ENCODE peak calls at places on chromosomes 16 and 17, in seven cellular contexts. One of them, this sample, is unnamed.

GRCh38 chr17:75908201-75908600 is 3.5 kb upstream of the MRPL38 start:
- DNase-seq in HepG2: no peak
- DNase-seq in GM12892: no peak
- DNase-seq in H1: no peak
- DNase-seq in K562: no peak
- DNase-seq in GM12891: no peak
- DNase-seq in SK-N-SH: no peak
- DNase-seq in this sample: no peak

GRCh38 chr17:43774304-43775250 is 4.2 kb downstream of the DUSP3 start:
- DNase-seq in SK-N-SH: no peak
- DNase-seq in K562: no peak
- DNase-seq in HepG2: no peak
- DNase-seq in GM12892: no peak
- DNase-seq in GM12891: no peak
- DNase-seq in H1: no peak
- DNase-seq in this sample: no peak

GRCh38 chr16:48075398-48075797 is 80.4 kb downstream of the ABCC12 start:
- DNase-seq in K562: no peak
- DNase-seq in GM12891: no peak
- DNase-seq in GM12892: no peak
- DNase-seq in H1: no peak
- DNase-seq in SK-N-SH: no peak
- DNase-seq in HepG2: peak
- DNase-seq in this sample: no peak

GRCh38 chr16:70575376-70575775 is 51.8 kb downstream of the SF3B3 start:
- DNase-seq in SK-N-SH: no peak
- DNase-seq in K562: no peak
- DNase-seq in GM12891: no peak
- DNase-seq in H1: no peak
- DNase-seq in GM12892: no peak
- DNase-seq in HepG2: no peak
- DNase-seq in this sample: no peak

GRCh38 chr17:74631468-74632195 is 8.1 kb upstream of the CD300E start:
- DNase-seq in GM12892: no peak
- DNase-seq in SK-N-SH: peak
- DNase-seq in H1: no peak
- DNase-seq in HepG2: no peak
- DNase-seq in K562: no peak
- DNase-seq in GM12891: no peak
- DNase-seq in this sample: peak

GRCh38 chr17:41648411-41649195 is 24.2 kb upstream of the KRT17 start:
- DNase-seq in SK-N-SH: peak
- DNase-seq in GM12891: peak
- DNase-seq in H1: peak
- DNase-seq in HepG2: peak
- DNase-seq in GM12892: peak
- DNase-seq in K562: peak
- DNase-seq in this sample: no peak

GRCh38 chr17:66633322-66633965 is 201.5 kb upstream of the CACNG5 start:
- DNase-seq in H1: no peak
- DNase-seq in GM12892: no peak
- DNase-seq in K562: no peak
- DNase-seq in GM12891: no peak
- DNase-seq in SK-N-SH: no peak
- DNase-seq in HepG2: no peak
- DNase-seq in this sample: no peak

GRCh38 chr16:945271-946047 is 25.3 kb downstream of the LMF1 start:
- DNase-seq in SK-N-SH: no peak
- DNase-seq in GM12891: no peak
- DNase-seq in HepG2: no peak
- DNase-seq in K562: no peak
- DNase-seq in H1: no peak
- DNase-seq in GM12892: no peak
- DNase-seq in this sample: no peak

GRCh38 chr16:82229800-82230619 is 60.0 kb upstream of the MPHOSPH6 start:
- DNase-seq in HepG2: peak
- DNase-seq in SK-N-SH: peak
- DNase-seq in K562: peak
- DNase-seq in GM12891: no peak
- DNase-seq in GM12892: peak
- DNase-seq in H1: peak
- DNase-seq in this sample: peak

GRCh38 chr17:64741038-64741641 is 79.0 kb upstream of the SMURF2 start:
- DNase-seq in HepG2: no peak
- DNase-seq in K562: no peak
- DNase-seq in SK-N-SH: no peak
- DNase-seq in GM12891: no peak
- DNase-seq in GM12892: no peak
- DNase-seq in H1: no peak
- DNase-seq in this sample: no peak

GRCh38 chr16:49780436-49780835 is 75.5 kb downstream of the ZNF423 start:
- DNase-seq in GM12892: no peak
- DNase-seq in HepG2: no peak
- DNase-seq in H1: no peak
- DNase-seq in GM12891: no peak
- DNase-seq in SK-N-SH: no peak
- DNase-seq in K562: no peak
- DNase-seq in this sample: no peak

GRCh38 chr16:53132406-53132805 is 77.6 kb downstream of the CHD9 start:
- DNase-seq in K562: no peak
- DNase-seq in SK-N-SH: no peak
- DNase-seq in HepG2: no peak
- DNase-seq in GM12892: no peak
- DNase-seq in H1: no peak
- DNase-seq in GM12891: no peak
- DNase-seq in this sample: no peak

GRCh38 chr17:28726396-28726911 is 421 bp upstream of the TLCD1 start:
- DNase-seq in GM12891: no peak
- DNase-seq in SK-N-SH: no peak
- DNase-seq in K562: no peak
- DNase-seq in H1: no peak
- DNase-seq in HepG2: peak
- DNase-seq in GM12892: peak
- DNase-seq in this sample: no peak

GRCh38 chr17:69046130-69046807 is 14.5 kb downstream of the ABCA9 start:
- DNase-seq in GM12891: no peak
- DNase-seq in H1: no peak
- DNase-seq in SK-N-SH: no peak
- DNase-seq in HepG2: no peak
- DNase-seq in GM12892: no peak
- DNase-seq in K562: no peak
- DNase-seq in this sample: no peak

GRCh38 chr17:8320262-8320661 is 10.2 kb downstream of the ARHGEF15 start:
- DNase-seq in GM12892: no peak
- DNase-seq in HepG2: no peak
- DNase-seq in SK-N-SH: no peak
- DNase-seq in H1: no peak
- DNase-seq in GM12891: no peak
- DNase-seq in K562: no peak
- DNase-seq in this sample: no peak

GRCh38 chr17:73013299-73013698 is 79.2 kb downstream of the SLC39A11 start:
- DNase-seq in HepG2: no peak
- DNase-seq in SK-N-SH: no peak
- DNase-seq in K562: no peak
- DNase-seq in H1: no peak
- DNase-seq in GM12892: no peak
- DNase-seq in GM12891: no peak
- DNase-seq in this sample: no peak

DNA sequence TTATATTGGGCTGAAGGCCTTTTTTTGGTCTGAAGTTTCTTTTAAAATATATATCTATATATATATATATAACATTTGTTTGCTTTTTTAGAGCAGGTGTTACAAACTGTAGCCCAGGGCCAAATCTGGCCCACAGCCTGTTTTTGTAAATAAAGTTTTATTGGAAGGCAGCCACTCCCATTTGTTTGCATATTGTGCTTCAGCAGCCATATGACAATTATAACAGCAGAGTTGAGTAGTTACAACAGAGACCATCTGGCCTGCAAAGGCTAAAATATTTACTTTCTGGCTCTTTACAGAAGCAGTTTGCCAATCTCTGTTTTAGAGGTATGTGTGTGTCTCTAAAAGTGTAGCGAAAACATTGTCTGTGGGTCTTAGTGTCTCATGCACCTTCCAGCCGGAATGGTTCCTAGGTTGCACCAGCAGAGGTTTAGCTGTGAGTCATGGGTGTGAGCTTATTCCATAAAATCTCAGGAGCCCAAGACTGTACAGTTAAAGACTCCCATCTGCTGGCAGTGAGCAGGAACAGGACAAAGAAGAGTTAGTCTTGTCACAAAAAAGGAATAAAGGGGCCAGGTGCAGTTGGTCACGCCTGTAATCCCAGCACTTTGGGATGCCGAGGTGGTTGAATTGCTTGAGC is 23.8 kb downstream of the LCMT1 start:
- DNase-seq in SK-N-SH: no peak
- DNase-seq in H1: no peak
- DNase-seq in HepG2: peak
- DNase-seq in K562: no peak
- DNase-seq in GM12891: no peak
- DNase-seq in GM12892: no peak
- DNase-seq in this sample: no peak
- TF ChIP-seq TAF1 in SK-N-SH: no peak
- TF ChIP-seq TAF1 in H1: no peak
- TF ChIP-seq TAF1 in HepG2: no peak
- TF ChIP-seq TAF1 in K562: no peak
- TF ChIP-seq TAF1 in GM12891: no peak
- TF ChIP-seq TAF1 in GM12892: no peak
- TF ChIP-seq TAF1 in this sample: no peak

GRCh38 chr17:48373130-48373844 is 56.7 kb downstream of the SKAP1 start:
- DNase-seq in HepG2: no peak
- DNase-seq in GM12891: no peak
- DNase-seq in K562: no peak
- DNase-seq in GM12892: no peak
- DNase-seq in SK-N-SH: no peak
- DNase-seq in H1: no peak
- DNase-seq in this sample: no peak

GRCh38 chr17:48373882-48374281 is 56.1 kb downstream of the SKAP1 start:
- DNase-seq in GM12892: no peak
- DNase-seq in GM12891: no peak
- DNase-seq in H1: no peak
- DNase-seq in HepG2: no peak
- DNase-seq in K562: no peak
- DNase-seq in SK-N-SH: no peak
- DNase-seq in this sample: no peak

GRCh38 chr17:48375356-48375755 is 54.7 kb downstream of the SKAP1 start:
- DNase-seq in HepG2: no peak
- DNase-seq in H1: no peak
- DNase-seq in SK-N-SH: no peak
- DNase-seq in GM12892: no peak
- DNase-seq in GM12891: no peak
- DNase-seq in K562: no peak
- DNase-seq in this sample: no peak

GRCh38 chr17:48376926-48377325 is 53.1 kb downstream of the SKAP1 start:
- DNase-seq in HepG2: no peak
- DNase-seq in K562: no peak
- DNase-seq in GM12891: no peak
- DNase-seq in GM12892: no peak
- DNase-seq in H1: no peak
- DNase-seq in SK-N-SH: no peak
- DNase-seq in this sample: no peak

DNA sequence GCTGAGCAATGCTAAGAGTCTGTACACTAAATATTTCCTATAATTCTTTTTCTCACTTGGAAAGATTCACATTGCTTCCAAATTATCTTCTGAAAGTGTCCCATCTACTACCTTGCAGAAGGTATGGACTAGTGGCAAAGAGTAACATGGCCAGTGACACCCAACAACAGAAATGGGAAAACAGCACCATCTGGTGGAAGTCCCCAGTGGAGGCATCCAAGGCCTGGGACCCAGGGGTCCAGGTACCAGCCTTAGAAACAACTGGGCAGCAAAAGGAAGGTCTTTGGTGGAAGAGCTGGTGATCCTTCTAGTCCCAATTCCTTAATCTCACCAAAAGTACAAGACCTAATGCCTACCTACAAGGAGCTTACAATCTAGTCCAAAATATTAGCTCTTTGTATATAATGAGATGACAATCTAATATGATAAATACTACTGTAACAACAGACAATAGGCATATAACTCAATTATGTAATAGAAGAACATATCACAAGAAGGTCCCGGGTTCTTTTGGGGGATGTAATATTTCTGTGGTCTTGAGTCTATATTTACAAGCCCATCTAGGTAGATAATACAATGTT is 55.3 kb downstream of the SKAP1 start:
- DNase-seq in K562: peak
- DNase-seq in H1: peak
- DNase-seq in HepG2: peak
- DNase-seq in SK-N-SH: peak
- DNase-seq in GM12892: no peak
- DNase-seq in GM12891: peak
- DNase-seq in this sample: no peak
- TF ChIP-seq TAF1 in K562: no peak
- TF ChIP-seq TAF1 in H1: no peak
- TF ChIP-seq TAF1 in HepG2: no peak
- TF ChIP-seq TAF1 in SK-N-SH: no peak
- TF ChIP-seq TAF1 in GM12892: no peak
- TF ChIP-seq TAF1 in GM12891: no peak
- TF ChIP-seq TAF1 in this sample: no peak

DNA sequence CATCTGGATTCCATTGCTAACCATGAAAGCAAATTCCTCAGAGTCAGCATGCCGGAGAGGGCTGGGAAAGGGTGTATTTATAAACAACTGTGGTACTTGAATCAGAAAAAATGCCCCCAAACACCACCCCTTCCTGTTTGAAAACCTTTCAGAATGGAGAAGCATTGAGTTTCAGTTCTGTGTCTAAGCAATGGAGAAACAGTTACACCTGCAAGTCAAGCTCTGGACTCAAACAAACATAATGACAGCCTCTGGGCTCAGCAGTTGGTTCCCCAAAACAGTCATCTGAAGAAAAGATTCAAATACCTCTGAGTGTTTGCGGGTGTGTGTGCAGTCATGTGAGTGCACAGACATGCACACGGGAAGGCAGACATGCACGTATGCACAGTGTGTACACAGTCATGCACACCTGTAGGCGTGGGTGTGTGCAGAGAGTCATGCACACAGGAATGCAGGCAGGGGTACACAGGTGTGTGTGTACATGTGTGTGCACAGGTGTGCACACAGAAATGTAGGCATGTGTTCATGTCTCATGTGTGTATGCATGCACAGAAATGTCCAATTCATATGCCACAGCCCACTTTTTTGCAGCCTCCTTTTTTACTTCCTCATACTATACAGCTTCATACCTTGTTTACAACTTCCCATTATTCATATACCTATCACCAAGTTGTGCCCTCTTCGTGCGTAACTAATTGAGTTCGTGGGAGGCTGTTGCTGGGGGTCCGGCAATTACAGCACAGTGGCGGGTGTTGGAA is 266.3 kb downstream of the ENGASE start:
- DNase-seq in GM12891: peak
- DNase-seq in GM12892: peak
- DNase-seq in HepG2: no peak
- DNase-seq in H1: no peak
- DNase-seq in K562: no peak
- DNase-seq in SK-N-SH: no peak
- DNase-seq in this sample: peak
- TF ChIP-seq TAF1 in GM12891: no peak
- TF ChIP-seq TAF1 in GM12892: no peak
- TF ChIP-seq TAF1 in HepG2: no peak
- TF ChIP-seq TAF1 in H1: no peak
- TF ChIP-seq TAF1 in K562: no peak
- TF ChIP-seq TAF1 in SK-N-SH: no peak
- TF ChIP-seq TAF1 in this sample: no peak

GRCh38 chr17:15909481-15909991 is 35.4 kb upstream of the ADORA2B start:
- DNase-seq in K562: no peak
- DNase-seq in H1: no peak
- DNase-seq in GM12891: no peak
- DNase-seq in GM12892: no peak
- DNase-seq in HepG2: peak
- DNase-seq in SK-N-SH: peak
- DNase-seq in this sample: no peak
- TF ChIP-seq TAF1 in K562: no peak
- TF ChIP-seq TAF1 in H1: no peak
- TF ChIP-seq TAF1 in GM12891: no peak
- TF ChIP-seq TAF1 in GM12892: no peak
- TF ChIP-seq TAF1 in HepG2: no peak
- TF ChIP-seq TAF1 in SK-N-SH: no peak
- TF ChIP-seq TAF1 in this sample: no peak

This sample was measured in GM12878.